ENCODE peak calls at places on chromosomes 13 and 19, in four cellular contexts. K, O, Z and X are unnamed samples. For H3K4me1, the result is how much of the 10 kb centered on the place peaks cover.

GRCh38 chr19:5718579-5719273 is 1.2 kb downstream of the LONP1 start:
- DNase-seq in Z (no peak), O (peak), K (no peak), X (no peak)

GRCh38 chr13:48542581-48543341 is 9.9 kb upstream of the RCBTB2 start:
- DNase-seq in K (peak), O (peak), Z (peak), X (peak)

GRCh38 chr19:17073869-17074627 is 1.2 kb downstream of the HAUS8 start:
- DNase-seq in K (no peak), O (no peak), Z (no peak), X (peak)

GRCh38 chr19:41595258-41595889 is 19.4 kb downstream of the CEACAM21 start:
- DNase-seq in O (peak), K (peak), Z (no peak), X (no peak)

GRCh38 chr19:339262-339887 is 5.2 kb downstream of the MIER2 start:
- DNase-seq in Z (no peak), O (no peak), K (no peak), X (no peak)

GRCh38 chr13:35714588-35714987 is 238.1 kb upstream of the MAB21L1 start:
- DNase-seq in K (no peak), O (no peak), Z (no peak), X (no peak)

GRCh38 chr19:1854542-1855039 is 6.3 kb upstream of the REXO1 start:
- DNase-seq in K (peak), O (no peak), Z (peak), X (peak)

GRCh38 chr19:15074371-15074770 is 7.6 kb upstream of the OR1I1 start:
- DNase-seq in K (no peak), Z (no peak), O (no peak), X (no peak)

GRCh38 chr19:20103091-20103501 is 25.3 kb downstream of the ZNF90 start:
- DNase-seq in K (no peak), Z (no peak), O (no peak), X (no peak)

GRCh38 chr19:56133858-56134654 is 7.0 kb upstream of the ZNF444 start:
- DNase-seq in Z (no peak), K (no peak), O (no peak), X (no peak)

GRCh38 chr19:4977299-4978174 is 8.6 kb downstream of the KDM4B start:
- DNase-seq in O (peak), K (peak), Z (peak), X (peak)

GRCh38 chr13:28140433-28141125 is 2.2 kb downstream of the PAN3 start:
- DNase-seq in K (no peak), Z (no peak), O (no peak), X (no peak)

GRCh38 chr19:47006496-47006895 is 13.1 kb upstream of the NPAS1 start:
- DNase-seq in Z (no peak), O (no peak), K (no peak), X (no peak)

GRCh38 chr13:25177012-25177411 is 4.9 kb upstream of the AMER2 start:
- DNase-seq in K (no peak), O (no peak), Z (no peak), X (no peak)

GRCh38 chr19:14475251-14476073 is at the start of gene PTGER1:
- DNase-seq in O (peak), K (no peak), Z (no peak), X (peak)

GRCh38 chr13:20191902-20192469 is 752 bp downstream of the GJB2 start:
- DNase-seq in Z (no peak), K (peak), O (no peak), X (no peak)

GRCh38 chr19:42459926-42460325 is 17.2 kb upstream of the CXCL17 start:
- DNase-seq in K (no peak), O (no peak), Z (no peak), X (no peak)

DNA sequence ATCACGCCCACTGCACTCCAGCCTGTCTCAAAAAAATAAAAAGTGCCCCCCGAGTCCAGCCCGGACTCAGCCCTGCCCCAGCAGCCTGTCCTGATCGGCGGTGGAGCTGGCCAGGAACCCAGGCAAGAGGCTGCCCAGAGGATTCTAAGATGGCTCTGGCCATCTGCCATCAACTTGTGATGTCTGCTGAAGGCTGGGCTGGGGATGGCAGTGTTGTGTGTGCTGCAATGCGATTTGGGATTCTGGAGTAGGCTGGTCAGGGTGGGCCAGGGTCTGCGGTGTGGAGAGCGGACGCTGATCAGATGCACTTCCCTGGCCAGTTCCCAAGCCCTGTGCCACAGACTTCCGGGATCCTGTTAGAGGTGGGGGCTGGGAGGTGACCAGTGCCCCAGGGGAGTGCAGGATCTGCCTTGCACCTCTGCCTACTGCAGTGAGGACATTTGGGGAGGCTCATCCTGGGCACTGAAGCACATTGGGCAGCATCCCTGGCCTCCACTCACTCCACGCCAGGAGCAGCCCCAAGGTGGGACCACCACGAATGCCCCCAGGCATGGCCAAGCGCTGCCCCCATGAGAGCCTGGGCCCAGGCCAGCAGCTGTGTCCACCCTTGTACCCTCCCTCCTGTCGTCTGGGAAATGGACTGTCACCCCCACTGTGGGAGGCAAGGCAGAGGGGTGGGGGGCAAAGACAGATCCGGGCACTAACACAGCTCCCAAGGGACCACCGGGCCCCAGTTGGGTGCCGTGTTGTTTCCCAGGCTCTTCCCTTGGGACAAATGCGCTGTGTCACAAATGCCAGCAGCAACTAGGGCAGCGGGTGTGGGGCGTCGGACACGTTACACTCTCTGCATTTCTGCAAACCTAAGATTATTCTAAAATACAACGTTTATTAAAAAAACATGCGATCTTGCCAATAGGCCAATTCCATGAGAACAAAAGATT is 3.4 kb upstream of the TBXA2R start:
- DNase-seq in Z (no peak), O (no peak), K (no peak), X (peak)
- H3K4me1 ChIP-seq in Z (half or more), O (under half), K (under half), X (under half)

GRCh38 chr19:44756089-44756562 is 7.6 kb downstream of the BCL3 start:
- DNase-seq in O (no peak), Z (no peak), K (peak), X (no peak)

GRCh38 chr19:44755219-44755618 is 6.7 kb downstream of the BCL3 start:
- DNase-seq in K (no peak), O (no peak), Z (no peak), X (peak)

GRCh38 chr19:44758596-44758995 is 10.1 kb downstream of the BCL3 start:
- DNase-seq in K (peak), O (no peak), Z (peak), X (peak)

GRCh38 chr19:44757735-44758505 is 9.4 kb downstream of the BCL3 start:
- DNase-seq in Z (peak), K (peak), O (peak), X (peak)

DNA sequence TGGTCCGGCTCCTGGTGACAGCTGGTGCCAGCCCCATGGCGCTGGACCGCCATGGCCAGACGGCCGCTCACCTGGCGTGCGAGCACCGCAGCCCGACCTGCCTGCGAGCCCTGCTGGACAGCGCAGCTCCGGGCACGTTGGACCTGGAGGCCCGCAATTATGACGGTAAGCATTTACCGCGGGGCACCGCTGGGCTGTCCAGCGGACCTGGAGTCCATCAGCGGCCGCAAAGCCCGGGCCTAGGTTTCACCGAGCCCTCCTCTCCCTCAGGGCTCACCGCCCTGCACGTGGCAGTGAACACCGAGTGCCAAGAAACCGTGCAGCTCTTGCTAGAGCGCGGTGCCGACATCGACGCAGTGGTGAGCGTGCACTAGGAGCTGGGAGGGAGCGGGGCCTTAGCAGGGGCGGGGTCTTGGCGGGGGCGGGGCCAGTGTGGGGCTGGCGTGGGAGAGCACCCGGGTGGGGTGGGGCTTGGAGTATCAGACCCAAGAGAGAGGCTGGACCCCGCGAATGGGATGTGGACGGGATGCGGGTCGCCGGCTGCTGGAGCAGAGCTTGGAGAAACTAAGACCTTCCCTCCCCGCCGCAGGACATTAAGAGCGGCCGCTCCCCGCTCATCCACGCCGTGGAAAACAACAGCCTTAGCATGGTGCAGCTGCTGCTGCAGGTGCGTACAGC is 8.7 kb downstream of the BCL3 start:
- DNase-seq in O (peak), Z (peak), K (peak), X (peak)
- H3K4me1 ChIP-seq in O (half or more), Z (half or more), K (under half), X (under half)

GRCh38 chr13:45325806-45326205 is 15.2 kb downstream of the TPT1 start:
- DNase-seq in O (peak), Z (no peak), K (peak), X (peak)
- H3K4me1 ChIP-seq in O (under half), Z (under half), K (under half), X (under half)

GRCh38 chr13:110413311-110414040 is 106.4 kb downstream of the COL4A2 start:
- DNase-seq in K (no peak), Z (no peak), O (no peak), X (no peak)
- H3K4me1 ChIP-seq in K (under half), Z (half or more), O (half or more), X (under half)

GRCh38 chr13:39106216-39106995 is 68.2 kb downstream of the NHLRC3 start:
- DNase-seq in Z (no peak), O (no peak), K (no peak), X (no peak)

GRCh38 chr13:39095500-39095899 is 57.2 kb downstream of the NHLRC3 start:
- DNase-seq in Z (no peak), O (no peak), K (no peak), X (no peak)

GRCh38 chr13:39102981-39103490 is 64.8 kb downstream of the NHLRC3 start:
- DNase-seq in O (no peak), K (no peak), Z (no peak), X (no peak)

GRCh38 chr13:39105110-39105509 is 66.9 kb downstream of the NHLRC3 start:
- DNase-seq in Z (no peak), O (peak), K (no peak), X (no peak)

GRCh38 chr13:39100996-39101751 is 62.9 kb downstream of the NHLRC3 start:
- DNase-seq in K (no peak), O (no peak), Z (no peak), X (no peak)
- H3K4me1 ChIP-seq in K (under half), O (under half), Z (under half), X (under half)